ENCODE peak calls at places on chromosomes 2 and 18, in five cellular contexts. K is PC-3, F is thoracic aorta, M is cardiac muscle cell, X is uterus. T is an unnamed sample.

GRCh38 chr2:217934321-217935131 is 68.3 kb downstream of the TNS1 start:
- DNase-seq in M (peak), X (peak), F (no peak), K (peak), T (peak)

GRCh38 chr2:165371356-165371755 is 98.1 kb upstream of the CSRNP3 start:
- DNase-seq in F (no peak), K (peak), M (no peak), X (no peak), T (no peak)

GRCh38 chr18:28514699-28515098 is 337.8 kb upstream of the CDH2 start:
- DNase-seq in F (no peak), X (no peak), K (no peak), M (no peak), T (no peak)

GRCh38 chr2:57720728-57721627 is 325.6 kb upstream of the VRK2 start:
- DNase-seq in M (peak), X (no peak), K (peak), F (no peak), T (peak)

GRCh38 chr18:49500136-49500921 is 13.3 kb upstream of the C18orf32 start:
- DNase-seq in X (no peak), M (no peak), F (no peak), K (no peak), T (no peak)

GRCh38 chr18:51751901-51752300 is 554.4 kb upstream of the MEX3C start:
- DNase-seq in F (no peak), K (no peak), X (no peak), M (peak), T (no peak)

GRCh38 chr18:24913507-24914147 is 438.3 kb downstream of the ZNF521 start:
- DNase-seq in F (no peak), K (no peak), M (peak), X (no peak), T (no peak)

GRCh38 chr2:192749606-192750200 is 555.0 kb upstream of the TMEFF2 start:
- DNase-seq in X (no peak), F (no peak), K (peak), M (peak), T (no peak)

GRCh38 chr2:144510206-144510991 is 9.5 kb downstream of the ZEB2 start:
- DNase-seq in X (no peak), M (no peak), K (no peak), F (no peak), T (no peak)

GRCh38 chr2:156190532-156190931 is 142.0 kb downstream of the NR4A2 start:
- DNase-seq in X (no peak), K (no peak), M (no peak), F (no peak), T (no peak)

GRCh38 chr18:59864446-59864764 is 35.4 kb upstream of the PMAIP1 start:
- DNase-seq in M (no peak), F (no peak), X (no peak), K (no peak), T (no peak)

GRCh38 chr18:49340446-49340845 is 120.0 kb downstream of the DYM start:
- DNase-seq in F (no peak), M (peak), K (peak), X (no peak), T (no peak)

GRCh38 chr2:29628882-29629281 is 292.5 kb downstream of the ALK start:
- DNase-seq in K (no peak), F (no peak), X (no peak), M (peak), T (no peak)

GRCh38 chr2:240983361-240983995 is 14.9 kb upstream of the SNED1 start:
- DNase-seq in M (peak), F (no peak), K (peak), X (peak), T (no peak)

GRCh38 chr2:109560265-109560664 is 53.5 kb downstream of the SEPTIN10 start:
- DNase-seq in K (peak), F (no peak), X (no peak), M (peak), T (no peak)

GRCh38 chr18:46179306-46179705 is 75.1 kb downstream of the HAUS1 start:
- DNase-seq in K (no peak), F (no peak), M (no peak), X (no peak), T (no peak)

GRCh38 chr2:118221952-118222594 is 133.8 kb downstream of the INSIG2 start:
- DNase-seq in K (peak), F (no peak), M (peak), X (peak), T (no peak)

GRCh38 chr2:172655838-172656573 is 79.6 kb upstream of the RAPGEF4 start:
- DNase-seq in K (peak), M (no peak), F (no peak), X (no peak), T (no peak)

GRCh38 chr18:30920356-30920755 is 122.2 kb downstream of the DSC3 start:
- DNase-seq in K (no peak), F (no peak), M (no peak), X (no peak), T (no peak)

GRCh38 chr18:10140461-10140911 is 226.7 kb downstream of the VAPA start:
- DNase-seq in K (peak), X (no peak), M (no peak), F (no peak), T (no peak)
- H3K4me3 ChIP-seq in K (peak), X (no peak), M (no peak), F (no peak), T (no peak)

GRCh38 chr2:201195329-201195728 is 12.4 kb downstream of the CASP10 start:
- DNase-seq in M (no peak), X (no peak), K (no peak), F (no peak), T (no peak)
- H3K27ac ChIP-seq in M (no peak), X (no peak), K (no peak), F (no peak), T (no peak)

GRCh38 chr2:83817511-83817910 is 641.6 kb downstream of the SUCLG1 start:
- DNase-seq in K (peak), M (peak), X (no peak), F (no peak), T (no peak)
- TF ChIP-seq CTCF in K (peak), M (no peak), X (no peak), F (no peak), T (peak)

DNA sequence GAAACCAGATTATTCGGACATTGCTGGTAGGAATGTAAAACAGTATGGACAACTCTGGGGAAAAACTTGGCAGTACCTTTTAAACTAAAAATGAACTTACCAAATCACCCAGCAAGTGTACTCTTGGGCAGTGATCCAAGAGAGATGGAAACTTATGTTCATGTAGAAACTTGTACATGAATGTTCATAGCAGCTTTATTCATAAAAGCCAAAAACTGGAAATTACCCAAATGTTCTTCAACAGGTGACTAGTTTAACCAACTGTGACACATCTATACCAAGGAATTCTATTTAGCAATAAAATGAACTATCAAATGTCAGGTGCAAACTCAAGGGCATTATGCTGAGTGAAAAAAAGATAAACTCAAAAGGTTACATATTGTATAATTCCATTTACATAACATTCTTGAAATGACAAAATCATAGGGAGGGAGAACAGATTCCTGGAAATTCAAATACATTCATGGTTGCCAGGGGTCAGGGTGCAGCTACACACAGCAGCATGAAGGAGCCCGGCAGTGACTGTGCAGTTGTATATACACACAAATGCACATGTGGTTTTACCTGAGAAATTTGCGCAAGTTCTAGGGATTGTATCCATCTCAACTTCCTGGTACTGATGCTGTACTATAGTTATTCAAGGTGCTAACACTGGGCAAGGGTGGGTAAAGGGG is 3.5 kb upstream of the RNU4ATAC start:
- DNase-seq in K (peak), F (no peak), X (no peak), M (peak), T (no peak)
- H3K4me3 ChIP-seq in K (no peak), F (no peak), X (no peak), M (no peak), T (no peak)

GRCh38 chr2:28601612-28602011 is 105.8 kb downstream of the PLB1 start:
- DNase-seq in M (no peak), K (no peak), F (no peak), X (no peak), T (no peak)

GRCh38 chr2:28602136-28602660 is 106.3 kb downstream of the PLB1 start:
- DNase-seq in M (no peak), X (no peak), K (no peak), F (no peak), T (no peak)

GRCh38 chr2:28603821-28604220 is 108.0 kb downstream of the PLB1 start:
- DNase-seq in K (no peak), X (no peak), F (no peak), M (no peak), T (no peak)

GRCh38 chr2:28604284-28604843 is 108.5 kb downstream of the PLB1 start:
- DNase-seq in M (no peak), K (peak), F (no peak), X (no peak), T (no peak)

GRCh38 chr2:28602751-28603639 is 107.1 kb downstream of the PLB1 start:
- DNase-seq in X (no peak), K (peak), M (peak), F (no peak), T (no peak)
- H3K27ac ChIP-seq in X (no peak), K (peak), M (no peak), F (no peak), T (no peak)

T was measured in dorsolateral prefrontal cortex.